ENCODE peak calls at places on chromosomes 6 and 20, in six cellular contexts. One of them, this sample, is unnamed.

GRCh38 chr20:47370850-47371782 is 14.6 kb upstream of the ZMYND8 start:
- DNase-seq in NCI-H1105: no peak
- DNase-seq in mesenteric fat pad: no peak
- DNase-seq in psoas muscle: no peak
- DNase-seq in WTC11: peak; percentile 41
- DNase-seq in D341Med: peak; percentile 12
- DNase-seq in this sample: no peak

GRCh38 chr6:33277663-33278391 is 904 bp downstream of the B3GALT4 start:
- DNase-seq in mesenteric fat pad: no peak
- DNase-seq in D341Med: peak; percentile 58
- DNase-seq in psoas muscle: peak; percentile 55
- DNase-seq in NCI-H1105: no peak
- DNase-seq in WTC11: peak; percentile 32
- DNase-seq in this sample: no peak

GRCh38 chr20:1964061-1964460 is 29.8 kb downstream of the PDYN start:
- DNase-seq in psoas muscle: no peak
- DNase-seq in D341Med: no peak
- DNase-seq in NCI-H1105: no peak
- DNase-seq in WTC11: no peak
- DNase-seq in mesenteric fat pad: no peak
- DNase-seq in this sample: no peak

GRCh38 chr20:62088258-62089127 is 22.8 kb upstream of the TAF4 start:
- DNase-seq in WTC11: no peak
- DNase-seq in mesenteric fat pad: no peak
- DNase-seq in psoas muscle: no peak
- DNase-seq in D341Med: no peak
- DNase-seq in NCI-H1105: no peak
- DNase-seq in this sample: no peak

GRCh38 chr6:154901856-154902552 is 93.1 kb upstream of the TIAM2 start:
- DNase-seq in NCI-H1105: no peak
- DNase-seq in mesenteric fat pad: no peak
- DNase-seq in psoas muscle: no peak
- DNase-seq in WTC11: no peak
- DNase-seq in D341Med: no peak
- DNase-seq in this sample: no peak

GRCh38 chr6:44932651-44933091 is 395.5 kb upstream of the RUNX2 start:
- DNase-seq in mesenteric fat pad: no peak
- DNase-seq in psoas muscle: no peak
- DNase-seq in WTC11: no peak
- DNase-seq in NCI-H1105: no peak
- DNase-seq in D341Med: no peak
- DNase-seq in this sample: no peak

GRCh38 chr6:12026120-12026519 is 14.0 kb downstream of the HIVEP1 start:
- DNase-seq in mesenteric fat pad: no peak
- DNase-seq in WTC11: no peak
- DNase-seq in NCI-H1105: no peak
- DNase-seq in D341Med: no peak
- DNase-seq in psoas muscle: no peak
- DNase-seq in this sample: no peak

GRCh38 chr20:52060794-52061714 is 130.5 kb downstream of the ZFP64 start:
- DNase-seq in mesenteric fat pad: no peak
- DNase-seq in NCI-H1105: no peak
- DNase-seq in WTC11: peak; percentile 45
- DNase-seq in D341Med: no peak
- DNase-seq in psoas muscle: no peak
- DNase-seq in this sample: no peak

GRCh38 chr6:126914172-126914571 is 204.3 kb upstream of the RSPO3 start:
- DNase-seq in NCI-H1105: no peak
- DNase-seq in mesenteric fat pad: no peak
- DNase-seq in WTC11: no peak
- DNase-seq in D341Med: no peak
- DNase-seq in psoas muscle: no peak
- DNase-seq in this sample: no peak

GRCh38 chr6:38871745-38872568 is 156.8 kb downstream of the DNAH8 start:
- DNase-seq in WTC11: peak; percentile 79
- DNase-seq in D341Med: peak; percentile 69
- DNase-seq in mesenteric fat pad: no peak
- DNase-seq in NCI-H1105: peak; percentile 42
- DNase-seq in psoas muscle: no peak
- DNase-seq in this sample: no peak

GRCh38 chr20:12217382-12217781 is 299.7 kb downstream of the BTBD3 start:
- DNase-seq in WTC11: no peak
- DNase-seq in mesenteric fat pad: no peak
- DNase-seq in D341Med: no peak
- DNase-seq in NCI-H1105: no peak
- DNase-seq in psoas muscle: no peak
- DNase-seq in this sample: no peak

GRCh38 chr6:30494275-30494990 is 5.1 kb downstream of the HLA-E start:
- DNase-seq in D341Med: no peak
- DNase-seq in WTC11: no peak
- DNase-seq in NCI-H1105: no peak
- DNase-seq in mesenteric fat pad: peak; percentile 51
- DNase-seq in psoas muscle: no peak
- DNase-seq in this sample: no peak

GRCh38 chr20:56793916-56794315 is 164.8 kb downstream of the TFAP2C start:
- DNase-seq in WTC11: no peak
- DNase-seq in D341Med: no peak
- DNase-seq in mesenteric fat pad: no peak
- DNase-seq in psoas muscle: no peak
- DNase-seq in NCI-H1105: no peak
- DNase-seq in this sample: no peak

GRCh38 chr6:128131566-128131965 is 230.7 kb upstream of the THEMIS start:
- DNase-seq in NCI-H1105: no peak
- DNase-seq in psoas muscle: no peak
- DNase-seq in WTC11: no peak
- DNase-seq in mesenteric fat pad: no peak
- DNase-seq in D341Med: no peak
- DNase-seq in this sample: no peak

GRCh38 chr6:1910621-1911407 is 301.1 kb downstream of the FOXC1 start:
- DNase-seq in D341Med: no peak
- DNase-seq in psoas muscle: no peak
- DNase-seq in mesenteric fat pad: no peak
- DNase-seq in NCI-H1105: no peak
- DNase-seq in WTC11: no peak
- DNase-seq in this sample: no peak

GRCh38 chr6:150417899-150418824 is 49.4 kb downstream of the IYD start:
- DNase-seq in psoas muscle: no peak
- DNase-seq in WTC11: no peak
- DNase-seq in NCI-H1105: peak; percentile 72
- DNase-seq in mesenteric fat pad: no peak
- DNase-seq in D341Med: peak; percentile 54
- DNase-seq in this sample: no peak

This sample was measured in tibial artery.